ENCODE peak calls at places on chromosomes 2 and 18, in four cellular contexts. D is astrocyte, I is PC-3, F is IMR-90. L is an unnamed sample. For H3K27me3 and H3K9me3, the result is how much of the 10 kb centered on the place peaks cover.

GRCh38 chr2:529425-529824 is 147.8 kb downstream of the TMEM18 start:
- DNase-seq in F (peak), D (no peak), I (peak), L (no peak)

GRCh38 chr2:169853041-169853668 is 25.9 kb downstream of the UBR3 start:
- DNase-seq in D (no peak), I (no peak), F (no peak), L (no peak)

GRCh38 chr18:44341759-44342158 is 338.9 kb upstream of the SETBP1 start:
- DNase-seq in I (peak), F (no peak), D (peak), L (no peak)

GRCh38 chr18:57789759-57790158 is 13.4 kb downstream of the ATP8B1 start:
- DNase-seq in F (no peak), D (no peak), I (peak), L (no peak)

GRCh38 chr2:95514728-95515127 is 30.2 kb upstream of the TRIM43B start:
- DNase-seq in F (no peak), D (no peak), I (no peak), L (no peak)

GRCh38 chr2:40827371-40827770 is 375.5 kb upstream of the SLC8A1 start:
- DNase-seq in F (no peak), I (no peak), D (no peak), L (no peak)

GRCh38 chr18:24656571-24656971 is 196.1 kb downstream of the HRH4 start:
- DNase-seq in F (peak), I (peak), D (peak), L (peak)

GRCh38 chr2:79723830-79724229 is 211.0 kb downstream of the CTNNA2 start:
- DNase-seq in F (peak), D (peak), I (peak), L (peak)

GRCh38 chr2:63537306-63537705 is 51.0 kb downstream of the WDPCP start:
- DNase-seq in D (peak), F (peak), I (peak), L (no peak)

GRCh38 chr2:232525796-232526195 is at the start of gene CHRND:
- DNase-seq in D (no peak), F (no peak), I (no peak), L (no peak)

GRCh38 chr2:13260401-13260800 is 543.7 kb downstream of the TRIB2 start:
- DNase-seq in D (no peak), I (peak), F (no peak), L (peak)

GRCh38 chr2:159226059-159226461 is 60.4 kb downstream of the WDSUB1 start:
- DNase-seq in F (peak), I (peak), D (peak), L (no peak)

GRCh38 chr2:54212456-54212855 is 43.6 kb downstream of the TSPYL6 start:
- DNase-seq in D (peak), I (peak), F (peak), L (peak)

DNA sequence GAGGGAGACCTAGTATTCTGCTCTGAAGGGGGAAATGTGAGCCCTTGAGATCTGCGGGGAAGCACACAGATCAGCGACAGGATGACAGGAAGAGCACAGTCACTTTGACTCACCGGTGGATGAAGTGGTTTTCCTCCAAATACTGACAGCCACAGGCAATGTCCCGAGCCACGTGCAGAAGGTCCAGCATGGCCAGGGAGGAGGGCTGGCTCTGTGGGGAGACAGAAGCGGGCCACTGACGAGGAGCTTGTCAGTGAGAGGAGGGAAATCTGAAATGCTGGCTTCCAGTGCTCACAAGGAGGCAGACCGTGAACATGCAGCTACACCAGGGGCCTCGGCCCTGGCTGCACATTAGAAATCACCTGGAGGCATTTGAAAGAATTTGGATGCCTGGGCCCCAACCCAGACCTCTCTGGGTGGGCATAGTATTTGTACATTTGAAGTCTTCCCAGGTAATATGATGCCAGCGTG is 98.7 kb downstream of the CLIP4 start:
- DNase-seq in I (peak), F (peak), D (no peak), L (no peak)
- H3K27me3 ChIP-seq in I (under half), F (under half), D (under half), L (under half)

GRCh38 chr2:23916727-23917458 is 10.0 kb downstream of the ATAD2B start:
- DNase-seq in I (peak), D (peak), F (no peak), L (no peak)
- H3K4me3 ChIP-seq in I (no peak), D (no peak), F (no peak), L (no peak)

GRCh38 chr2:68591225-68591624 is 52.2 kb upstream of the PROKR1 start:
- DNase-seq in D (no peak), I (no peak), F (no peak), L (no peak)
- H3K9me3 ChIP-seq in D (under half), I (under half), F (under half), L (under half)

DNA sequence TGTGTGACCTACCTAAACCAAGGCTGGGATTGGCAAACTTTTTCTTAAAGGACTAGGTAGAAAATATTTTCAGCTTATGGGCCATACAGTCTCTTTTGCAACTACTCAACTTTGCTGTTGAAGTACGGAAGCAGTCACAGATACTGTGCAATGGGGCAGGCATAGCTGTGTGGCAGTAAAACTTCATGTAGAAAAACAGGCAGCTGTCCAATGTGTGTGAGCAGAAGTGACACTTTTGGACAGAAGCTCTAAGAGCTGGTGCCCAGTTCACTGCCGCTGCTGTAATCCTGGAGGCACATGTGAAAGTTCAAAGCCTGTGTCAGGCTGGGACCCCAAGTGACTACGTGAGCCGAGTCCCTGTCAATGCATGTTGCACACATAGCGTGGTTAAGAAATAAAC is 46.7 kb downstream of the MAPK4 start:
- DNase-seq in F (no peak), I (no peak), D (no peak), L (no peak)
- H3K27me3 ChIP-seq in F (under half), I (under half), D (under half), L (under half)

GRCh38 chr2:119222863-119223520 is 642 bp upstream of the STEAP3 start:
- DNase-seq in I (no peak), F (no peak), D (no peak), L (no peak)
- H3K4me3 ChIP-seq in I (peak), F (peak), D (peak), L (peak)

DNA sequence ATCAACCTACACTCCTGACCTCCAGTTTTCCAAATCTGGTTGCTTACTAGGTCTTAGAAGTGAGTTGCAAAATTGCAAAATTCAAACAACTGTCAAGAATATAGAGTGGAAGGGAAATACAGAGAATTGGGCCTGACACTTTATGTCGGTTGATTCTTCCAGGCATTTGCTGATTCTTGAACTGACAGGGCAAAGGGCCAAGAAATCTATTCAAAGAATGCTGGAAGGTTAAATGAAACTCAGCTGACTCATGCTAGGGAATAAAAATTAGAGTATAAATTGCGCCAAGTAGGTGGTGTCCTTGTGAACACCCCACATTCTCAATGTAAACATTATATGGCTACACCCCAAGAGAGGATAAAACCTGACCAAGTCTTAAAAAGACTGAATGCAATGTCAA is 21.5 kb upstream of the ZSCAN30 start:
- DNase-seq in D (peak), F (peak), I (no peak), L (no peak)
- H3K9me3 ChIP-seq in D (under half), F (under half), I (under half), L (under half)

DNA sequence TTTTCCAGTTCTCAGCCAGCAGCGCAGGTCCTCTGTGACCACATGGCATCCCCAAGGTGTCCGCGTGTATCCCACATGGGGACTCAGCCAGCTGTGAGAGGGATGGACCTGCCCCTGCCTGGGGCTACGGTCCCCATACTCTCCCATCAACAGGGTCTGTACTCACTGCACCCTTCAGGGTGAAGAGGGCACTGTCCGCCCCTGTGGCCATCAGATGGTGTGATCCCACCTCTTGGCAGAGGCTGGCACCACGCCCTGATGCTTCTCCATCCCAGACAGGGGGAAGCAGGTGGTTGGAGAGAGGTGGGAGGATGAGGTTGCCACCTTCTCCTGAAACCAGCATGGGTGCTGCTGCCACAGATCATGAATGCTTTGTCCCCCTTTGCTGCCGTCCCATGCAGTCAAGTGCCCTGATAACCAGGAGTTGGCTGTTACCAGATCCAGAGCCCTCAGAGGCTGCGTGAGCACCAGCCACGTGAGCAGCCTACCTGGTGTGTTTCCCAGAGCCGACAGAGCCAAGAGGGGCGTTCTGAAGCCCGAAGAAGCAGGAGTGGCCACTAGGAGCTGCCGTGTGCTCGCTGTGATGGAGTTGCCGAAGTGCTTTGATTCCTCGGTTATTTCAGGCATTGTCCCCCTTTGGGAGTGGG is 93.9 kb downstream of the SH3RF3 start:
- DNase-seq in F (no peak), I (no peak), D (no peak), L (no peak)
- H3K27me3 ChIP-seq in F (under half), I (under half), D (under half), L (under half)

DNA sequence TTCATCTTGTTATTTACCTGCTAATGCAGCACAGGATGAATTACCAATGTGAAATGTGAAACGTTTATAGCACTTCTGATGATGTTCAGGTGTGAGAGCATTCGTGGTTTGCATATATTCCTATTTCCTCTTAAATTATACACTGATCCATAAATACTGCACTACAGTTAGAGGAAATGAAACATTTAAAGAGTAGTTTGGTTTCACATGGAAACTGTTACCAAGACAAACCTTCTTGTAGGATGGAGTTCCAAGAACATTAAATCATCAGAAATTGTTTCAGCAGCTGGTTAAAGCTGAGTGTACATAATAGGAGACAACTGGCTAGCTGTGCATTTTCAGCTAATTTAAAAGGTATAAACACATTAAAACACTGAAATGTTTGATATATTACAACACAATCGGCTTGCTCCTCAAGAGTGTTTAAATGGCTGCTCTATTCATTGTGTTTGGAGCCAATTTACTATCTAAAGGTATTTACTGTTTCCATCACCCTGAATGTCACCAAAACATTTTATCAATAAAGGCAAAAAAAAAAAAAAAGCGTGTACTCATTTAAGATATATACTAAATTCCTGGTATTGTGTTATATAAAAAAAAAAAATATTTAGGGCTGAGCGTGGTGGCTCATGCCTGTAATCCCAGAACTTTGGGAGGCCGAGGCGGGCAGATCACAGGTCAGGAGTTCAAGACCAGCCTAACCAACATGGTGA is 100.6 kb downstream of the DYM start:
- DNase-seq in F (peak), D (peak), I (no peak), L (no peak)
- H3K4me3 ChIP-seq in F (no peak), D (no peak), I (no peak), L (no peak)